ENCODE peak calls at places on chromosomes 1 and 21, in five cellular contexts. A is KBM-7; D is CD8-positive, alpha-beta memory T cell; X is CD4-positive, CD25-positive, alpha-beta regulatory T cell; Z is colonic mucosa. V is an unnamed sample.

GRCh38 chr1:44805311-44806024 is 1.7 kb downstream of the DYNLT4 start:
- DNase-seq in Z (no peak), D (no peak), A (no peak), X (no peak), V (no peak)

GRCh38 chr1:178534137-178534868 is 21.4 kb downstream of the TEX35 start:
- DNase-seq in D (no peak), A (no peak), Z (no peak), X (no peak), V (no peak)

GRCh38 chr1:172613294-172613693 is 45.6 kb upstream of the FASLG start:
- DNase-seq in X (no peak), D (no peak), Z (no peak), A (no peak), V (no peak)

GRCh38 chr1:244068563-244068962 is 17.5 kb downstream of the ZBTB18 start:
- DNase-seq in D (no peak), A (no peak), X (no peak), Z (no peak), V (no peak)

GRCh38 chr1:2236695-2237677 is 8.9 kb downstream of the SKI start:
- DNase-seq in D (peak), Z (no peak), A (no peak), X (peak), V (no peak)

GRCh38 chr21:27564684-27565280 is 597.9 kb upstream of the ADAMTS5 start:
- DNase-seq in Z (peak), A (peak), X (no peak), D (no peak), V (no peak)

GRCh38 chr1:22141493-22141892 is 1.4 kb downstream of the WNT4 start:
- DNase-seq in Z (no peak), A (no peak), D (no peak), X (no peak), V (no peak)

GRCh38 chr21:28104346-28104745 is 888.3 kb downstream of the LTN1 start:
- DNase-seq in X (no peak), D (no peak), Z (no peak), A (no peak), V (no peak)

GRCh38 chr1:2446394-2446793 is 29.7 kb upstream of the PLCH2 start:
- DNase-seq in A (no peak), D (no peak), Z (no peak), X (no peak), V (no peak)

GRCh38 chr1:245177071-245177900 is 22.5 kb downstream of the KIF26B start:
- DNase-seq in X (no peak), Z (peak), D (no peak), A (no peak), V (no peak)

GRCh38 chr1:30722175-30722537 is 1.2 kb downstream of the MATN1 start:
- DNase-seq in A (no peak), D (no peak), Z (peak), X (no peak), V (no peak)

GRCh38 chr1:235076504-235077162 is 52.0 kb downstream of the TOMM20 start:
- DNase-seq in D (no peak), Z (no peak), A (no peak), X (no peak), V (no peak)

GRCh38 chr1:235999259-235999925 is 65.5 kb downstream of the NID1 start:
- DNase-seq in X (peak), D (peak), Z (no peak), A (peak), V (peak)

GRCh38 chr1:15157524-15158399 is 4.2 kb downstream of the TMEM51 start:
- DNase-seq in A (no peak), Z (no peak), X (no peak), D (no peak), V (no peak)

GRCh38 chr1:29986986-29987385 is 736.4 kb downstream of the MATN1 start:
- DNase-seq in D (no peak), X (no peak), A (no peak), Z (peak), V (no peak)

GRCh38 chr1:111148376-111148881 is 8.4 kb downstream of the CEPT1 start:
- DNase-seq in D (no peak), A (no peak), Z (no peak), X (no peak), V (no peak)

GRCh38 chr1:93707956-93708355 is 26.3 kb upstream of the BCAR3 start:
- DNase-seq in Z (no peak), A (peak), D (no peak), X (no peak), V (no peak)

GRCh38 chr1:10856863-10857598 is 60.6 kb upstream of the CASZ1 start:
- DNase-seq in X (no peak), D (no peak), Z (no peak), A (no peak), V (no peak)

GRCh38 chr1:208631516-208631915 is 387.3 kb upstream of the PLXNA2 start:
- DNase-seq in Z (no peak), D (no peak), A (no peak), X (no peak), V (no peak)

GRCh38 chr21:25898671-25899070 is 163.9 kb downstream of the GABPA start:
- DNase-seq in A (no peak), D (no peak), X (no peak), Z (no peak), V (no peak)

GRCh38 chr1:205360166-205360565 is 3.4 kb upstream of the KLHDC8A start:
- DNase-seq in Z (no peak), D (no peak), X (no peak), A (no peak), V (no peak)

GRCh38 chr1:191904991-191905390 is 253.3 kb upstream of the RGS18 start:
- DNase-seq in Z (no peak), A (no peak), D (no peak), X (no peak), V (no peak)

GRCh38 chr1:219954736-219955421 is 26.5 kb upstream of the SLC30A10 start:
- DNase-seq in D (no peak), A (no peak), X (no peak), Z (no peak), V (no peak)

GRCh38 chr1:223700942-223701637 is 11.2 kb upstream of the CAPN2 start:
- DNase-seq in X (no peak), D (no peak), Z (no peak), A (no peak), V (no peak)

GRCh38 chr1:228283043-228283371 is 75.2 kb downstream of the OBSCN start:
- DNase-seq in Z (no peak), D (no peak), A (no peak), X (no peak), V (no peak)

GRCh38 chr1:58592521-58593134 is 15.6 kb upstream of the TACSTD2 start:
- DNase-seq in D (no peak), Z (no peak), A (no peak), X (no peak), V (no peak)

GRCh38 chr21:30839304-30839703 is 9.7 kb upstream of the KRTAP7-1 start:
- DNase-seq in A (peak), X (no peak), D (no peak), Z (peak), V (no peak)

GRCh38 chr1:43703836-43704235 is 3.5 kb upstream of the ST3GAL3 start:
- DNase-seq in A (no peak), Z (no peak), D (no peak), X (no peak), V (no peak)

GRCh38 chr1:116064616-116065015 is 46.6 kb upstream of the MAB21L3 start:
- DNase-seq in X (no peak), Z (no peak), D (no peak), A (no peak), V (no peak)

GRCh38 chr1:167562697-167563096 is 9.1 kb upstream of the CREG1 start:
- DNase-seq in X (no peak), D (no peak), A (no peak), Z (no peak), V (no peak)

GRCh38 chr1:91900538-91900937 is 14.6 kb upstream of the TGFBR3 start:
- DNase-seq in X (no peak), D (no peak), A (no peak), Z (no peak), V (no peak)

GRCh38 chr1:116487016-116487415 is 83.8 kb downstream of the CD58 start:
- DNase-seq in A (no peak), D (no peak), X (no peak), Z (no peak), V (no peak)